ENCODE peak calls at places on chromosomes 5 and 9, in nine cellular contexts. B is neural progenitor cell, Q is testis, Y is heart left ventricle, E is upper lobe of left lung, D is tibial artery, I is kidney, X is lung, S is stomach. K is an unnamed sample.

GRCh38 chr5:141605523-141606277 is 13.1 kb downstream of the DIAPH1 start:
- DNase-seq in E (peak; percentile 83), X (peak; percentile 54), Y (peak; percentile 46), B (no peak), S (peak; percentile 46), Q (peak; percentile 32), D (peak; percentile 61), I (no peak), K (no peak)

GRCh38 chr5:60541980-60542379 is 158.0 kb downstream of the DEPDC1B start:
- DNase-seq in Y (no peak), E (peak; percentile 31), D (peak; percentile 49), S (no peak), I (no peak), Q (no peak), X (no peak), B (no peak), K (no peak)

GRCh38 chr9:112552229-112553050 is 65.8 kb downstream of the KIAA1958 start:
- DNase-seq in Y (peak; percentile 35), B (no peak), X (no peak), D (no peak), Q (no peak), S (no peak), E (no peak), I (no peak), K (no peak)

GRCh38 chr9:77909306-77909705 is 122.3 kb downstream of the GNAQ start:
- DNase-seq in B (no peak), D (no peak), Q (no peak), Y (no peak), X (no peak), E (no peak), I (no peak), S (no peak), K (no peak)

GRCh38 chr5:159393854-159394274 is 63.6 kb upstream of the IL12B start:
- DNase-seq in B (no peak), Y (no peak), E (no peak), D (no peak), Q (no peak), S (no peak), X (no peak), I (no peak), K (no peak)

GRCh38 chr9:84379740-84380139 is 39.2 kb upstream of the SLC28A3 start:
- DNase-seq in Y (no peak), D (no peak), E (no peak), S (no peak), Q (no peak), I (no peak), X (no peak), B (no peak), K (no peak)

GRCh38 chr5:54234304-54234938 is 76.0 kb downstream of the ARL15 start:
- DNase-seq in B (peak; percentile 33), Y (no peak), D (no peak), X (no peak), S (no peak), E (no peak), Q (no peak), I (no peak), K (no peak)

GRCh38 chr9:86304236-86304730 is 21.9 kb upstream of the ISCA1 start:
- DNase-seq in I (no peak), D (no peak), S (peak; percentile 38), Y (no peak), B (no peak), Q (no peak), X (no peak), E (no peak), K (peak; percentile 35)

DNA sequence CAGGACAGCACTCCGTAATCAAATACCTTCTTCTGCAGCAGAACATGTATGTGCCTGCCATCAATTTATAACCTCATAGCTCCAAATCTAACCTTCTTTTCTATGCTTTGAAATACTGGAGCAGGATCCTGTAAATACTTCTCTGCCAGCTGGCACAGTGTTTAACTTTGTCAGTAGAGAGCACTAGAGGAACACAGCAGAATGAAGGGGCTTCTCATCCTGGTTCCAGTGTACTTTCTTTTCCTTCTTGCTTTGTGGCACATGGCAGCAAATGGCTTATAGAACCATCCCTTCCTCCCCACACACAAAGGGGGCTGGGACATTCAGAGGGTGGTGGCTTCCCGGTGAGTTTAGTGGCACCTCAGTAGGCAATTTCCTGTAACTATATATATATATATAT is 3.8 kb upstream of the FBXW11 start:
- DNase-seq in Q (peak; percentile 28), I (no peak), E (no peak), Y (no peak), X (no peak), S (no peak), D (no peak), B (peak; percentile 34), K (no peak)
- TF ChIP-seq CTCF in Q (no peak), I (no peak), E (no peak), Y (peak; percentile 10), X (no peak), S (no peak), D (no peak), B (peak; percentile 42), K (no peak)

DNA sequence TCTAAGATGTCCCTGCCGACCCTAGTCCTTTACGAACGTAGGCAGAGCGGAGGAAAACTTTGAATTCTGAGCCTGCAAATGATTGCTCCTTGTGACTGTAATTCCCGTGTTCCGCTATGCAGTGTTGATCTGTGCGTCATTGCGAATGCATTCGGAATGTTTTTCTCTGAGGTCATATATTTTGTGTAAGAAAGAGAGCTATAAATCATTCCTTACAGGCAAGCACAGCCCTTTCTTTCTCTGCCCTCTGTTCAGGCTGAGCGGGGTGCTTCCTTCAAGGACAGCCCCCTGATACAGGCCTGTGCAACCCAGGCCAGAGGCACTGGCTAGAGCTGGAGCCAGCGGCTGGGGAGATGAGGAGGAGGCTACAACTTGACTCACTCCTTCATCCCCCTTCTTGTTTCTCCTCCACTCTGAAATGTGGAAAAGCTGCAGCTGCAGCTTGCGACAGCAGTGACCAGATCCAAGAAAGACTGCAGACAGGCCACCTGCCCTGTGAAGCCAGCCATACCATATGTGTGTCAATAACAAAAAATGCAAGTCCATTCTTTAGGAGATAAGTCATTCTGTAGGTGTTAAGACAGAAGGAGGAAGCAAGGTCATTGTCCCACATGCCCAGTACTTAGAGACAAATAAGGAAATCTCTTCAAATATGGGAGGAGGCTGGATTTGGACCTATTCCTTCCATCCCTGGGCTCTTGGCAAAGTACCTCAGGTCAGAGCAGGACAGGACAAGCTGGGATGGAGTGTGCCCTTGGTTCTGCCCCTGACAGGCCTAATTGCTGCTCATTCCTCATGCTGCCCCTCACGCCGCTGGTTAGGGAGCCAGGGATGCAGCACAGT is 345.7 kb upstream of the WWC1 start:
- DNase-seq in S (no peak), I (no peak), D (no peak), B (no peak), Q (peak; percentile 19), E (no peak), X (no peak), Y (peak; percentile 80), K (no peak)
- H3K4me3 ChIP-seq in S (no peak overlapping the region), I (no peak overlapping the region), D (no peak overlapping the region), B (no peak overlapping the region), Q (no peak overlapping the region), E (no peak overlapping the region), X (no peak overlapping the region), Y (no peak overlapping the region), K (no peak overlapping the region)

GRCh38 chr5:108340131-108340530 is 41.8 kb downstream of the FBXL17 start:
- DNase-seq in D (no peak), X (no peak), B (no peak), S (no peak), E (no peak), Y (no peak), I (no peak), Q (no peak), K (no peak)

GRCh38 chr5:108341866-108342265 is 40.0 kb downstream of the FBXL17 start:
- DNase-seq in Q (no peak), S (no peak), X (no peak), Y (no peak), B (no peak), E (no peak), D (no peak), I (no peak), K (no peak)

GRCh38 chr5:108344103-108344822 is 37.6 kb downstream of the FBXL17 start:
- DNase-seq in I (no peak), Q (no peak), S (no peak), X (no peak), B (no peak), Y (no peak), D (no peak), E (no peak), K (no peak)

GRCh38 chr5:108345541-108346171 is 36.2 kb downstream of the FBXL17 start:
- DNase-seq in S (no peak), I (no peak), B (peak; percentile 41), D (no peak), E (no peak), X (no peak), Q (no peak), Y (no peak), K (peak; percentile 63)
- TF ChIP-seq CTCF in S (no peak), I (peak; percentile 19), B (peak; percentile 60), D (peak; percentile 17), E (peak; percentile 32), X (peak; percentile 7), Q (no peak), Y (peak; percentile 31), K (peak; percentile 41)

GRCh38 chr5:91159647-91160046 is 223.5 kb downstream of the ARRDC3 start:
- DNase-seq in X (no peak), I (no peak), E (no peak), Q (no peak), Y (no peak), B (no peak), S (no peak), D (no peak), K (no peak)

GRCh38 chr5:91166040-91166807 is 216.9 kb downstream of the ARRDC3 start:
- DNase-seq in S (no peak), Q (no peak), B (no peak), E (no peak), D (no peak), I (no peak), Y (no peak), X (no peak), K (no peak)

GRCh38 chr5:91160751-91161285 is 222.3 kb downstream of the ARRDC3 start:
- DNase-seq in D (no peak), I (no peak), S (no peak), E (no peak), Q (no peak), B (no peak), X (no peak), Y (no peak), K (no peak)

GRCh38 chr5:91164424-91164823 is 218.7 kb downstream of the ARRDC3 start:
- DNase-seq in E (no peak), I (no peak), D (no peak), X (no peak), S (no peak), B (no peak), Q (no peak), Y (no peak), K (no peak)

DNA sequence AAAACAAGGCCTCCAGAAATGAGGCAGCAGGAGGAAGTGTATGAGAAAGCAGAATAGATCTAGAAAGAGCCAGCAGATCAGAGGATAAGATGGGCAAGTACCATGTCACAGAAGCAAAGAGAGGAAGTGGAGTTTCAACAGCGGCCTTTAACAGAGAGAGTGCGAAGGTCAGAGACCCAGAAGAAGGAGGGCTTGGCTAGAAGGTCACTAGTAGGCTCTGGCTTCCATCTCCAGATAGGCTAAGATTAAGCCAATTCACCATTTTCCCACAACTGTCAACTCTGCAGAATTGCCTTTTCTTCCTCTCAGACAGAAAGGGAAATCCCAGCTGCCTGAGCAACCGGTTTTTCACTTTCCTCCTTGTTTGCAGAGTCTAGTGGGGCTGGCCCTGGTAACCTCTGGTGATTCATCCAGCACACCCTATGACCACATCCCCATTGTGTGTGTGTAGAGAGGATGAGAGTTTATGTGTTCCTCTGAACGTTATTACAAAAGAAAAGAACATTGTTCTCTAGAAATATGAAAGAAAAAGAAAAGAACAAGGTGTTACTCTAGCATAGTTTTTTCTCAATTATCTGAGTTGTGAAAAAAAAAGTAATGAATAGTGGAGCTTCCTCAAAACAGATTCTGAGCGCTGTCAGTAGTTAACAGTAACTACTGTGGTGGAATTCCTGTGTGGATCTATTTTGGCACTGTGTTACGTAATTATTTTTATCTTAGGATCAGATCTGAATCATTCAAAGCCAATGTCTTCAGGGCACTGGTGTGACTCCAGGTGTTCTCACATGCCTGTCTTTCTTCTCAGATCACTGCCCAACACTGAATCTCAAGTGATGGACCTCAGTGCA is 220.4 kb downstream of the ARRDC3 start:
- DNase-seq in I (peak; percentile 79), X (peak; percentile 83), D (peak; percentile 82), S (peak; percentile 75), B (no peak), Y (peak; percentile 66), Q (peak; percentile 60), E (peak; percentile 92), K (peak; percentile 87)
- H3K4me3 ChIP-seq in I (no peak overlapping the region), X (no peak overlapping the region), D (no peak overlapping the region), S (no peak overlapping the region), B (no peak overlapping the region), Y (no peak overlapping the region), Q (no peak overlapping the region), E (no peak overlapping the region), K (no peak overlapping the region)